ENCODE peak calls at places on chromosomes 11 and 22, in six cellular contexts. N is thoracic aorta, F is hepatocyte, B is Panc1, Y is neuronal stem cell, W is GM23248. T is an unnamed sample.

GRCh38 chr11:68116892-68117435 is 4.2 kb downstream of the CHKA start:
- DNase-seq in W (no peak), B (no peak), F (no peak), Y (no peak), N (no peak), T (no peak)

GRCh38 chr22:19213496-19214473 is 35.2 kb upstream of the SLC25A1 start:
- DNase-seq in W (no peak), B (no peak), Y (no peak), F (no peak), N (no peak), T (no peak)

GRCh38 chr11:12291313-12291712 is 86.1 kb upstream of the PARVA start:
- DNase-seq in Y (no peak), W (no peak), N (no peak), B (no peak), F (no peak), T (no peak)

GRCh38 chr11:130765369-130765768 is 150.9 kb downstream of the SNX19 start:
- DNase-seq in B (no peak), W (no peak), Y (no peak), F (no peak), N (no peak), T (no peak)

GRCh38 chr11:127108838-127109237 is 108.3 kb upstream of the KIRREL3 start:
- DNase-seq in N (no peak), W (no peak), B (no peak), Y (no peak), F (no peak), T (no peak)

GRCh38 chr22:38314140-38314991 is 2.9 kb downstream of the CSNK1E start:
- DNase-seq in Y (no peak), B (no peak), N (no peak), F (peak), W (peak), T (no peak)

GRCh38 chr22:23828800-23829680 is 9.8 kb downstream of the DERL3 start:
- DNase-seq in W (no peak), N (no peak), F (no peak), Y (no peak), B (no peak), T (peak)

GRCh38 chr11:75585271-75585670 is 23.2 kb downstream of the SERPINH1 start:
- DNase-seq in F (no peak), B (no peak), W (no peak), Y (no peak), N (no peak), T (no peak)

GRCh38 chr11:6437423-6437822 is 3.4 kb downstream of the HPX start:
- DNase-seq in W (no peak), Y (no peak), N (no peak), B (no peak), F (no peak), T (no peak)

GRCh38 chr11:118715837-118716260 is 36.4 kb upstream of the TREH start:
- DNase-seq in N (no peak), Y (no peak), W (peak), B (no peak), F (peak), T (peak)

GRCh38 chr11:68840661-68841653 is 759 bp downstream of the CPT1A start:
- DNase-seq in W (peak), N (no peak), B (no peak), F (peak), Y (no peak), T (peak)

GRCh38 chr22:24112188-24112587 is 69.1 kb upstream of the SUSD2 start:
- DNase-seq in W (peak), B (no peak), Y (no peak), N (no peak), F (no peak), T (no peak)

GRCh38 chr11:65712633-65713076 is 603 bp downstream of the KAT5 start:
- DNase-seq in B (no peak), F (no peak), W (no peak), N (no peak), Y (no peak), T (no peak)

GRCh38 chr11:65711785-65712632 is at the start of gene KAT5:
- DNase-seq in N (peak), B (peak), F (peak), W (peak), Y (peak), T (peak)

GRCh38 chr11:65716294-65716693 is 4.2 kb downstream of the KAT5 start:
- DNase-seq in Y (no peak), W (no peak), N (no peak), B (no peak), F (no peak), T (no peak)

GRCh38 chr11:65714433-65714832 is 2.4 kb downstream of the KAT5 start:
- DNase-seq in B (no peak), F (no peak), W (no peak), N (no peak), Y (no peak), T (no peak)

GRCh38 chr11:65713212-65713969 is 1.3 kb downstream of the KAT5 start:
- DNase-seq in W (no peak), B (no peak), F (no peak), Y (no peak), N (no peak), T (no peak)
- H3K4me3 ChIP-seq in W (peak), B (peak), F (peak), Y (peak), N (peak), T (no peak)

GRCh38 chr11:46490576-46491100 is 99.1 kb upstream of the CHRM4 start:
- DNase-seq in W (peak), B (no peak), N (no peak), F (no peak), Y (no peak), T (no peak)

GRCh38 chr11:46493786-46494185 is 100.0 kb downstream of the AMBRA1 start:
- DNase-seq in B (no peak), N (no peak), Y (no peak), F (no peak), W (no peak), T (no peak)

GRCh38 chr11:46491661-46492331 is 100.2 kb upstream of the CHRM4 start:
- DNase-seq in W (peak), N (no peak), B (no peak), F (no peak), Y (no peak), T (no peak)

GRCh38 chr11:46489668-46490560 is 98.3 kb upstream of the CHRM4 start:
- DNase-seq in W (peak), B (peak), F (peak), N (no peak), Y (no peak), T (peak)

DNA sequence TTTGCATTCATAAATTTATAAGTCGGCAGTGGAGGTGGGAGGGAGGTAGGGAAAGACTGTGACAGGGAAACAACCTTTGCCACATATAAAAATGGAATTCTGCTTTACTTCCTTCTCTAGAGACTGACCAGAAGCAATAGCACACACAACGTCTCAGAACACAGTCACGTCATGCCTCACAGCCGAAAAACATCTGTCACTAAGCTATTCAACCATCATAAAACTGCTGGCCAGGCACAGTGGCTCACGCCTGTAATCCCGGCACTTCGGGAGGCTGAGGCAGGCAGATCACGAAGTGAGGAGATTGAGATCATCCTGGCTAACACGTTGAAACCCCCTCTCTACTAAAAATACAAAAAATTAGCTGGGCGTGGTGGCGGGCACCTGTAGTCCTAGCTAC is 101.0 kb upstream of the CHRM4 start:
- DNase-seq in W (peak), B (no peak), N (no peak), Y (no peak), F (peak), T (no peak)
- H3K27ac ChIP-seq in W (no peak), B (no peak), N (no peak), Y (no peak), F (peak), T (no peak)

GRCh38 chr11:64036081-64037026 is 623 bp downstream of the FLRT1 start:
- DNase-seq in W (peak), Y (no peak), F (peak), N (no peak), B (no peak), T (no peak)

GRCh38 chr11:64039012-64039665 is 3.4 kb downstream of the FLRT1 start:
- DNase-seq in W (no peak), Y (no peak), B (no peak), F (no peak), N (no peak), T (no peak)

GRCh38 chr11:64035581-64035980 is at the start of gene FLRT1:
- DNase-seq in N (no peak), B (no peak), Y (no peak), F (no peak), W (peak), T (no peak)

GRCh38 chr11:64038500-64038899 is 2.8 kb downstream of the FLRT1 start:
- DNase-seq in W (no peak), F (no peak), N (no peak), B (no peak), Y (no peak), T (no peak)

GRCh38 chr11:64037027-64037633 is 1.4 kb downstream of the FLRT1 start:
- DNase-seq in F (no peak), N (no peak), W (no peak), B (no peak), Y (no peak), T (no peak)
- H3K4me3 ChIP-seq in F (peak), N (peak), W (no peak), B (no peak), Y (peak), T (no peak)

GRCh38 chr22:42945736-42946135 is 69.2 kb downstream of the PACSIN2 start:
- DNase-seq in N (no peak), B (no peak), F (no peak), Y (no peak), W (no peak), T (no peak)

GRCh38 chr22:42949159-42949558 is 65.8 kb downstream of the PACSIN2 start:
- DNase-seq in F (no peak), Y (no peak), B (no peak), N (no peak), W (peak), T (no peak)

GRCh38 chr22:42946551-42947198 is 68.3 kb downstream of the PACSIN2 start:
- DNase-seq in N (no peak), Y (no peak), B (no peak), W (no peak), F (no peak), T (no peak)

GRCh38 chr22:42948205-42948804 is 66.6 kb downstream of the PACSIN2 start:
- DNase-seq in F (no peak), Y (no peak), W (no peak), B (no peak), N (no peak), T (no peak)

GRCh38 chr22:42947211-42947990 is 67.5 kb downstream of the PACSIN2 start:
- DNase-seq in B (no peak), F (no peak), W (no peak), N (no peak), Y (peak), T (peak)
- H3K27ac ChIP-seq in B (peak), F (peak), W (no peak), N (peak), Y (peak), T (peak)

DNA sequence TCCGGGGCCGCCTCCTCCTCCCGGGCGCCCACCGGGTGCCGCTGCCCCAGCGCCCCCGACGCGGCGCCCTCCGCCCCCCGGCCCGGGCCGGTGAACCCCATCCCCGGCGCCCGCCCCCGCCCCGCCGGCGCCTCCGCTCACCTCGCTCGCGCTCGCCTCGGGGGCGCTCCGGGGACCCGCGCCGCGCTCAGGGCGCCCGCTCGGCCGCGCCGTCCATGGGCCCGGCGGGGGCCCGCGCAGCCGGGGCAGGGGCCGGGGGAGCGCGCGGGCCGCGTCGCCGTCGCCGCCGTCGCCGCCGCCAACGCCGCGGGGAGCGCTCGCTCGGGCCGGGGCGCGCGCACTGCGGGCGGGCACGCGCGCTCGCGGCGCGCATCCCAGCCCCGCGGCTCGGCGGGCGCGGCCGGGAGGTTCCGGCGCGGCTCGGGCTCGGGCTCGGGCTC is 291 bp downstream of the DUSP8 start:
- DNase-seq in N (no peak), B (no peak), Y (no peak), F (no peak), W (no peak), T (no peak)
- H3K4me3 ChIP-seq in N (peak), B (peak), Y (peak), F (no peak), W (no peak), T (no peak)

GRCh38 chr11:120132645-120133185 is 5.2 kb downstream of the TRIM29 start:
- DNase-seq in W (no peak), Y (no peak), B (no peak), F (no peak), N (no peak), T (peak)
- H3K27ac ChIP-seq in W (no peak), Y (no peak), B (no peak), F (no peak), N (no peak), T (no peak)

DNA sequence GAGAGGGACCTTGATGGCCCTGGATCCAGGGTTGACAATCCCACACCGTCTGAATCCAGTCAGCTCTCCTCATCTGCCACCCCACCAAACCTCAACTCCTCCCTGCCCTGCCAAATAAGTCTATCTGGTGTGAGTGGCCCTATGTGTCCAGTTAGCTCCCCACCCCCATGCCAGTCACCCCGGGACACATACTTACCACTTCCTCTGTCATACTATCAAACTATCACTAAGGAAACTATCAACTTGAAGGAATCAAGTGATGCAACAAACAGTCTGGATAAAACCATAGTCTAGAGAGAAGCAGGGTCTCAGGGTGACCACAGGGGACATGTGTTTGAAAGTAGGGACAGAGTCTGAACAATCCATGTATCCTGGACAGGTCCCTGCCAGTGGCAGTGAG is 13.2 kb upstream of the CSF2RB start:
- DNase-seq in B (no peak), F (no peak), N (no peak), W (no peak), Y (no peak), T (no peak)
- H3K4me3 ChIP-seq in B (no peak), F (no peak), N (no peak), W (no peak), Y (no peak), T (no peak)

DNA sequence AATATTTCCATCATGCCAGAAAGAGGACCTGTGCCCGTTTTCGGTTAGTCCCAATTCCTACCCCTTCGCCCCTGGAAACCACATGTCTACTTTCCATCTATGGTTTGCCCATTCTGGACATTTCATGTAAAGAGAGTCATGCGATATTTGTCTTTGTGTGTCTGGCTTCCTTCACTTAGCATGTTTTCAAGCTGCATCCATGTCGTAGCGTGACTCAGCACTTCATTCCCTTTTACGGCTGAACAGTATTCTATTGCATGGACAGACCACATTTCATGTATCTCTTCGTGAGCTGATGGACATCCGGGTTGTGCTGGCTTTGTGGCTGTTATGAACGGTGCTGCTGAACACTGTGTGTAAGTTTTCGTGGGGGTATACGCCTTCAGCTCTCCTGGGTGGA is 43.4 kb downstream of the SCUBE1 start:
- DNase-seq in N (no peak), B (no peak), F (no peak), Y (no peak), W (no peak), T (no peak)
- H3K27ac ChIP-seq in N (no peak), B (no peak), F (no peak), Y (no peak), W (no peak), T (no peak)